ENCODE peak calls at places on chromosomes 13 and 19, in six cellular contexts. E, V, I, B, F and C are unnamed samples.

GRCh38 chr13:113027566-113027965 is 58.6 kb downstream of the MCF2L start:
- DNase-seq in E (no peak), V (no peak), I (no peak), B (no peak), F (no peak), C (no peak)

GRCh38 chr19:49528211-49528771 is 488 bp downstream of the RCN3 start:
- DNase-seq in E (peak), V (peak), I (no peak), B (peak), F (no peak), C (no peak)

GRCh38 chr13:76725211-76725610 is 161.0 kb downstream of the KCTD12 start:
- DNase-seq in E (peak), V (peak), I (no peak), B (peak), F (no peak), C (no peak)

GRCh38 chr19:3708207-3708931 is at the start of gene TJP3:
- DNase-seq in E (no peak), V (no peak), I (peak), B (peak), F (peak), C (no peak)

GRCh38 chr13:40336228-40337221 is 329.9 kb downstream of the FOXO1 start:
- DNase-seq in E (no peak), V (no peak), I (peak), B (no peak), F (peak), C (peak)

GRCh38 chr19:32401992-32402391 is 3.6 kb upstream of the DPY19L3 start:
- DNase-seq in E (no peak), V (no peak), I (no peak), B (no peak), F (no peak), C (no peak)

GRCh38 chr13:106593131-106593530 is 25.2 kb upstream of the ARGLU1 start:
- DNase-seq in E (no peak), V (no peak), I (no peak), B (no peak), F (no peak), C (no peak)

GRCh38 chr19:30450945-30451344 is 78.8 kb downstream of the ZNF536 start:
- DNase-seq in E (no peak), V (no peak), I (no peak), B (no peak), F (no peak), C (no peak)

GRCh38 chr13:100550433-100550832 is 38.2 kb downstream of the GGACT start:
- DNase-seq in E (no peak), V (peak), I (no peak), B (peak), F (no peak), C (no peak)

GRCh38 chr13:33175991-33176390 is 109.6 kb downstream of the STARD13 start:
- DNase-seq in E (no peak), V (no peak), I (no peak), B (no peak), F (no peak), C (no peak)

GRCh38 chr13:41678320-41678719 is 221.0 kb downstream of the RGCC start:
- DNase-seq in E (no peak), V (no peak), I (no peak), B (peak), F (no peak), C (no peak)

GRCh38 chr13:27770809-27771208 is 21.5 kb upstream of the GSX1 start:
- DNase-seq in E (peak), V (peak), I (no peak), B (peak), F (no peak), C (no peak)

GRCh38 chr13:90896022-90896421 is 451.5 kb upstream of the MIR17HG start:
- DNase-seq in E (no peak), V (no peak), I (no peak), B (no peak), F (no peak), C (no peak)

GRCh38 chr13:43232866-43233265 is 209.5 kb downstream of the DNAJC15 start:
- DNase-seq in E (peak), V (peak), I (no peak), B (peak), F (no peak), C (no peak)

GRCh38 chr19:40754611-40755247 is 3.7 kb downstream of the SNRPA start:
- DNase-seq in E (no peak), V (peak), I (peak), B (peak), F (no peak), C (no peak)